ENCODE peak calls at places on chromosomes 1 and 21, in five cellular contexts. A is SK-N-SH, O is NT2/D1, P is mesendoderm, U is endothelial cell of umbilical vein. F is an unnamed sample.

GRCh38 chr1:234961468-234962339 is 166.9 kb downstream of the TOMM20 start:
- DNase-seq in A (no peak), O (no peak), P (no peak), U (peak; percentile 68), F (peak; percentile 86)

GRCh38 chr1:110056776-110057175 is 13.7 kb downstream of the ALX3 start:
- DNase-seq in A (no peak), O (no peak), P (no peak), U (no peak), F (peak; percentile 79)

GRCh38 chr1:42964032-42964812 is 5.6 kb upstream of the SLC2A1 start:
- DNase-seq in A (no peak), O (no peak), P (no peak), U (no peak), F (no peak)

GRCh38 chr1:44217809-44218410 is 4.6 kb downstream of the DMAP1 start:
- DNase-seq in A (peak; percentile 84), O (peak; percentile 74), P (peak; percentile 80), U (peak; percentile 66), F (peak; percentile 79)

GRCh38 chr1:45721207-45721606 is 29.2 kb downstream of the IPP start:
- DNase-seq in A (no peak), O (no peak), P (peak; percentile 19), U (no peak), F (peak; percentile 72)

GRCh38 chr1:182229907-182230522 is 161.6 kb downstream of the GLUL start:
- DNase-seq in A (peak; percentile 38), O (no peak), P (peak; percentile 39), U (no peak), F (peak; percentile 82)

GRCh38 chr1:67299296-67299695 is 8.4 kb upstream of the IL12RB2 start:
- DNase-seq in A (no peak), O (no peak), P (no peak), U (no peak), F (no peak)

GRCh38 chr21:45330075-45330781 is 42.5 kb upstream of the POFUT2 start:
- DNase-seq in A (no peak), O (peak; percentile 96), P (peak; percentile 97), U (no peak), F (peak; percentile 86)

GRCh38 chr21:44523567-44524181 is 16.3 kb downstream of the KRTAP10-1 start:
- DNase-seq in A (no peak), O (no peak), P (no peak), U (no peak), F (no peak)

GRCh38 chr1:160657477-160657820 is 10.6 kb upstream of the SLAMF1 start:
- DNase-seq in A (no peak), O (no peak), P (no peak), U (no peak), F (no peak)

GRCh38 chr1:226738421-226738994 is 574 bp downstream of the ITPKB start:
- DNase-seq in A (peak; percentile 67), O (no peak), P (peak; percentile 62), U (peak; percentile 48), F (peak; percentile 62)

GRCh38 chr1:79945391-79945790 is 938.9 kb upstream of the ADGRL4 start:
- DNase-seq in A (no peak), O (no peak), P (no peak), U (no peak), F (peak; percentile 14)

GRCh38 chr1:46817814-46818213 is 19.0 kb downstream of the CYP4B1 start:
- DNase-seq in A (no peak), O (no peak), P (no peak), U (no peak), F (no peak)

GRCh38 chr1:203316626-203317093 is 11.3 kb downstream of the BTG2 start:
- DNase-seq in A (peak; percentile 67), O (no peak), P (no peak), U (peak; percentile 63), F (peak; percentile 92)

GRCh38 chr1:30895942-30896660 is 12.5 kb downstream of the SDC3 start:
- DNase-seq in A (no peak), O (no peak), P (peak; percentile 66), U (no peak), F (peak; percentile 38)

GRCh38 chr21:32007461-32007860 is 134.6 kb downstream of the HUNK start:
- DNase-seq in A (no peak), O (no peak), P (no peak), U (no peak), F (peak; percentile 43)

GRCh38 chr1:151325231-151325630 is 2.0 kb downstream of the PI4KB start:
- DNase-seq in A (no peak), O (no peak), P (no peak), U (no peak), F (no peak)

GRCh38 chr1:202692959-202693555 is 17.2 kb downstream of the SYT2 start:
- DNase-seq in A (peak; percentile 54), O (peak; percentile 89), P (peak; percentile 80), U (peak; percentile 55), F (peak; percentile 80)

GRCh38 chr21:32728455-32729237 is 833 bp upstream of the SYNJ1 start:
- DNase-seq in A (no peak), O (no peak), P (no peak), U (no peak), F (no peak)

GRCh38 chr1:167617100-167617949 is 12.7 kb upstream of the RCSD1 start:
- DNase-seq in A (no peak), O (no peak), P (peak; percentile 92), U (peak; percentile 34), F (peak; percentile 15)

GRCh38 chr21:42679982-42680330 is 26.5 kb downstream of the PDE9A start:
- DNase-seq in A (no peak), O (no peak), P (no peak), U (no peak), F (no peak)

GRCh38 chr21:42171091-42172053 is 47.6 kb upstream of the ABCG1 start:
- DNase-seq in A (no peak), O (no peak), P (no peak), U (no peak), F (no peak)

GRCh38 chr21:25563399-25564116 is 43.7 kb downstream of the MRPL39 start:
- DNase-seq in A (no peak), O (no peak), P (no peak), U (peak; percentile 49), F (no peak)

GRCh38 chr21:24395320-24395933 is 1211.9 kb downstream of the MRPL39 start:
- DNase-seq in A (no peak), O (no peak), P (peak; percentile 12), U (no peak), F (peak; percentile 31)

GRCh38 chr1:173052681-173053196 is 2.0 kb upstream of the TNFSF18 start:
- DNase-seq in A (no peak), O (no peak), P (peak; percentile 31), U (peak; percentile 44), F (no peak)

GRCh38 chr1:245010018-245010614 is 144.7 kb upstream of the KIF26B start:
- DNase-seq in A (no peak), O (no peak), P (no peak), U (no peak), F (no peak)

GRCh38 chr1:156527584-156527983 is 27.0 kb upstream of the MEF2D start:
- DNase-seq in A (no peak), O (no peak), P (no peak), U (no peak), F (no peak)

GRCh38 chr21:32930673-32931072 is 95.1 kb upstream of the OLIG2 start:
- DNase-seq in A (no peak), O (no peak), P (no peak), U (no peak), F (no peak)

GRCh38 chr1:190172636-190173410 is 304.8 kb downstream of the BRINP3 start:
- DNase-seq in A (peak; percentile 2), O (no peak), P (no peak), U (no peak), F (peak; percentile 68)

GRCh38 chr1:237041795-237042466 is at the start of gene RYR2:
- DNase-seq in A (peak; percentile 88), O (peak; percentile 86), P (peak; percentile 87), U (no peak), F (no peak)

GRCh38 chr1:20974069-20974468 is 187.0 kb upstream of the HP1BP3 start:
- DNase-seq in A (no peak), O (no peak), P (no peak), U (no peak), F (no peak)

GRCh38 chr1:241730031-241730430 is 78.0 kb downstream of the WDR64 start:
- DNase-seq in A (no peak), O (no peak), P (peak; percentile 42), U (no peak), F (no peak)

GRCh38 chr1:54413295-54413694 is 7.1 kb upstream of the SSBP3 start:
- DNase-seq in A (no peak), O (no peak), P (no peak), U (peak; percentile 72), F (peak; percentile 63)

GRCh38 chr1:244964112-244964971 is 100.0 kb upstream of the HNRNPU start:
- DNase-seq in A (peak; percentile 56), O (no peak), P (peak; percentile 34), U (peak; percentile 82), F (peak; percentile 80)

GRCh38 chr1:116971965-116972675 is 29.4 kb upstream of the CD101 start:
- DNase-seq in A (peak; percentile 41), O (no peak), P (no peak), U (no peak), F (peak; percentile 32)

DNA sequence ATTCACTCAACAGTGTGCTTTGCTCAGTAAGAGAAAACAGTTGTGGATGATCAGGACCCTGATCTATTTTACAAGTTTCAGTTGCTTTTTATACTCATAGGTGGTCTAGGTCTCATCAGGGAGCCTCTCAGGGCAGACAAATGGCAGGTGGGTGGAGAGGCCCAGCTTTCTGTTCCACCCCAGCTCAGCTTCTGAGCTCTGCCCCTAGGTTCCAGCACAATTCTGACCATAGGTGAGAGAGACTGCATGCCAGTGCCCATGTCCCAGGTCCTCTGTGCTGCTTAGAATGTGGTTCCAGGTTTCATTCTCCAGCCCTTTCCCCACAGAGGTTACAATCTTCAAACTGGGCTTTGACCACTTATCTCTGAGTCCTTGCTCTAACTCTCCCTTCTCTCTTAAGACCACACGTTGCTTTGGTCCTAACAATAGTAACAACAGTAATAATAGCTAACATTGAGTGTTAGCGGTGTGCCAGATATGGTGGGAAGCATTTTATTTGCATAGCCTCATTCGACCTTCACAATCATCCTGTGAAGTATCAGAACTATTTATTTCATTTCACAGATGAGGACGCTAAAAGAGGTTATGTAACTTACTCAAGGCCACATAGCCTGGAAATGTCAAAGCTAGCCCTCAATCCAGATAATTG is 19.6 kb upstream of the DUSP10 start:
- DNase-seq in A (no peak), O (no peak), P (no peak), U (no peak), F (no peak)
- H3K9ac ChIP-seq in A (no peak overlapping the region), O (no peak overlapping the region), P (no peak overlapping the region), U (no peak overlapping the region), F (no peak overlapping the region)

GRCh38 chr21:35207322-35207721 is 158.2 kb upstream of the RUNX1 start:
- DNase-seq in A (no peak), O (no peak), P (no peak), U (no peak), F (no peak)
- H3K4me3 ChIP-seq in A (no peak overlapping the region), O (no peak overlapping the region), P (no peak overlapping the region), U (no peak overlapping the region), F (no peak overlapping the region)

GRCh38 chr1:230132758-230133157 is 65.7 kb downstream of the GALNT2 start:
- DNase-seq in A (no peak), O (no peak), P (no peak), U (no peak), F (no peak)
- H3K4me1 ChIP-seq in A (peaks cover 43% of the 10 kb centered on the region), O (peaks cover 13% of the 10 kb centered on the region), P (no peaks in the 10 kb centered on the region), U (no peaks in the 10 kb centered on the region), F (peaks cover 42% of the 10 kb centered on the region)

GRCh38 chr1:24928631-24929090 is 1.4 kb downstream of the RUNX3 start:
- DNase-seq in A (peak; percentile 50), O (no peak), P (peak; percentile 60), U (no peak), F (peak; percentile 10)
- H3K9ac ChIP-seq in A (no peak overlapping the region), O (peak overlapping the region; percentile 86), P (peak overlapping the region; percentile 49), U (no peak overlapping the region), F (no peak overlapping the region)